ENCODE peak calls at places on chromosome 12, in seven cellular contexts. One of them, this sample, is unnamed.

GRCh38 chr12:106417926-106418910 is 60.7 kb downstream of the POLR3B start:
- DNase-seq in mesendoderm: peak
- DNase-seq in H1: no peak
- DNase-seq in IMR-90: peak
- DNase-seq in trophoblast cell: peak
- DNase-seq in mesenchymal stem cell: peak
- DNase-seq in neuronal stem cell: no peak
- DNase-seq in this sample: no peak

GRCh38 chr12:11884661-11885060 is 186.1 kb upstream of the BCL2L14 start:
- DNase-seq in neuronal stem cell: no peak
- DNase-seq in H1: no peak
- DNase-seq in mesendoderm: no peak
- DNase-seq in mesenchymal stem cell: peak
- DNase-seq in IMR-90: peak
- DNase-seq in trophoblast cell: peak
- DNase-seq in this sample: no peak

GRCh38 chr12:45415393-45415817 is 199.5 kb downstream of the ANO6 start:
- DNase-seq in IMR-90: peak
- DNase-seq in mesenchymal stem cell: peak
- DNase-seq in H1: no peak
- DNase-seq in trophoblast cell: peak
- DNase-seq in mesendoderm: peak
- DNase-seq in neuronal stem cell: no peak
- DNase-seq in this sample: no peak

GRCh38 chr12:66952668-66953067 is 273.8 kb upstream of the GRIP1 start:
- DNase-seq in IMR-90: no peak
- DNase-seq in neuronal stem cell: no peak
- DNase-seq in mesendoderm: no peak
- DNase-seq in H1: no peak
- DNase-seq in mesenchymal stem cell: no peak
- DNase-seq in trophoblast cell: no peak
- DNase-seq in this sample: no peak

GRCh38 chr12:52796839-52797528 is 1.1 kb upstream of the KRT3 start:
- DNase-seq in mesendoderm: no peak
- DNase-seq in mesenchymal stem cell: no peak
- DNase-seq in H1: no peak
- DNase-seq in neuronal stem cell: no peak
- DNase-seq in trophoblast cell: no peak
- DNase-seq in IMR-90: no peak
- DNase-seq in this sample: no peak

GRCh38 chr12:104357431-104357952 is 54.0 kb downstream of the EID3 start:
- DNase-seq in neuronal stem cell: no peak
- DNase-seq in IMR-90: peak
- DNase-seq in mesenchymal stem cell: peak
- DNase-seq in H1: no peak
- DNase-seq in trophoblast cell: no peak
- DNase-seq in mesendoderm: peak
- DNase-seq in this sample: peak

GRCh38 chr12:131853832-131854797 is 25.9 kb downstream of the MMP17 start:
- DNase-seq in mesendoderm: no peak
- DNase-seq in trophoblast cell: peak
- DNase-seq in IMR-90: no peak
- DNase-seq in mesenchymal stem cell: no peak
- DNase-seq in neuronal stem cell: no peak
- DNase-seq in H1: no peak
- DNase-seq in this sample: peak

GRCh38 chr12:68581926-68582325 is 28.8 kb upstream of the RAP1B start:
- DNase-seq in IMR-90: no peak
- DNase-seq in trophoblast cell: no peak
- DNase-seq in mesenchymal stem cell: no peak
- DNase-seq in neuronal stem cell: no peak
- DNase-seq in mesendoderm: no peak
- DNase-seq in H1: no peak
- DNase-seq in this sample: no peak

GRCh38 chr12:88298761-88299242 is 156.7 kb downstream of the TMTC3 start:
- DNase-seq in H1: no peak
- DNase-seq in trophoblast cell: peak
- DNase-seq in neuronal stem cell: no peak
- DNase-seq in mesendoderm: peak
- DNase-seq in mesenchymal stem cell: peak
- DNase-seq in IMR-90: peak
- DNase-seq in this sample: no peak

GRCh38 chr12:31590730-31591307 is at the start of gene DENND5B:
- DNase-seq in IMR-90: peak
- DNase-seq in mesendoderm: peak
- DNase-seq in mesenchymal stem cell: peak
- DNase-seq in H1: no peak
- DNase-seq in trophoblast cell: peak
- DNase-seq in neuronal stem cell: peak
- DNase-seq in this sample: peak

GRCh38 chr12:53205747-53206146 is 1.3 kb downstream of the ITGB7 start:
- DNase-seq in neuronal stem cell: no peak
- DNase-seq in mesenchymal stem cell: peak
- DNase-seq in mesendoderm: no peak
- DNase-seq in IMR-90: peak
- DNase-seq in trophoblast cell: peak
- DNase-seq in H1: no peak
- DNase-seq in this sample: peak

GRCh38 chr12:25769076-25769945 is 189.2 kb upstream of the RASSF8 start:
- DNase-seq in IMR-90: peak
- DNase-seq in mesendoderm: no peak
- DNase-seq in mesenchymal stem cell: peak
- DNase-seq in H1: no peak
- DNase-seq in neuronal stem cell: no peak
- DNase-seq in trophoblast cell: no peak
- DNase-seq in this sample: no peak

GRCh38 chr12:20011200-20011599 is 357.1 kb upstream of the PDE3A start:
- DNase-seq in mesendoderm: no peak
- DNase-seq in IMR-90: no peak
- DNase-seq in H1: no peak
- DNase-seq in neuronal stem cell: no peak
- DNase-seq in trophoblast cell: no peak
- DNase-seq in mesenchymal stem cell: no peak
- DNase-seq in this sample: no peak

GRCh38 chr12:116759783-116760581 is 21.9 kb downstream of the RNFT2 start:
- DNase-seq in neuronal stem cell: no peak
- DNase-seq in mesendoderm: peak
- DNase-seq in IMR-90: no peak
- DNase-seq in mesenchymal stem cell: no peak
- DNase-seq in H1: no peak
- DNase-seq in trophoblast cell: no peak
- DNase-seq in this sample: peak

GRCh38 chr12:115794659-115795081 is 482.8 kb downstream of the MED13L start:
- DNase-seq in neuronal stem cell: no peak
- DNase-seq in IMR-90: no peak
- DNase-seq in trophoblast cell: no peak
- DNase-seq in mesendoderm: peak
- DNase-seq in mesenchymal stem cell: no peak
- DNase-seq in H1: no peak
- DNase-seq in this sample: no peak

GRCh38 chr12:3725267-3726115 is 27.4 kb downstream of the CRACR2A start:
- DNase-seq in neuronal stem cell: no peak
- DNase-seq in H1: no peak
- DNase-seq in IMR-90: no peak
- DNase-seq in mesenchymal stem cell: no peak
- DNase-seq in trophoblast cell: no peak
- DNase-seq in mesendoderm: peak
- DNase-seq in this sample: peak

GRCh38 chr12:88993655-88994054 is 358.6 kb downstream of the DUSP6 start:
- DNase-seq in mesendoderm: peak
- DNase-seq in neuronal stem cell: peak
- DNase-seq in H1: no peak
- DNase-seq in trophoblast cell: no peak
- DNase-seq in mesenchymal stem cell: peak
- DNase-seq in IMR-90: peak
- DNase-seq in this sample: no peak

GRCh38 chr12:92803921-92804320 is 101.1 kb downstream of the PLEKHG7 start:
- DNase-seq in H1: no peak
- DNase-seq in mesendoderm: no peak
- DNase-seq in mesenchymal stem cell: no peak
- DNase-seq in trophoblast cell: no peak
- DNase-seq in IMR-90: no peak
- DNase-seq in neuronal stem cell: no peak
- DNase-seq in this sample: no peak

GRCh38 chr12:95258803-95259202 is 41.2 kb downstream of the VEZT start:
- DNase-seq in H1: no peak
- DNase-seq in IMR-90: no peak
- DNase-seq in mesenchymal stem cell: no peak
- DNase-seq in trophoblast cell: no peak
- DNase-seq in mesendoderm: no peak
- DNase-seq in neuronal stem cell: no peak
- DNase-seq in this sample: no peak

GRCh38 chr12:131044760-131045381 is 91.2 kb downstream of the ADGRD1 start:
- DNase-seq in neuronal stem cell: no peak
- DNase-seq in trophoblast cell: peak
- DNase-seq in H1: no peak
- DNase-seq in IMR-90: no peak
- DNase-seq in mesendoderm: no peak
- DNase-seq in mesenchymal stem cell: no peak
- DNase-seq in this sample: no peak

GRCh38 chr12:91222746-91223145 is 40.1 kb upstream of the DCN start:
- DNase-seq in mesenchymal stem cell: peak
- DNase-seq in IMR-90: peak
- DNase-seq in mesendoderm: no peak
- DNase-seq in trophoblast cell: no peak
- DNase-seq in H1: no peak
- DNase-seq in neuronal stem cell: no peak
- DNase-seq in this sample: no peak
- H3K27ac ChIP-seq in mesenchymal stem cell: no peak
- H3K27ac ChIP-seq in IMR-90: peak
- H3K27ac ChIP-seq in mesendoderm: no peak
- H3K27ac ChIP-seq in trophoblast cell: no peak
- H3K27ac ChIP-seq in H1: no peak
- H3K27ac ChIP-seq in neuronal stem cell: no peak
- H3K27ac ChIP-seq in this sample: no peak

DNA sequence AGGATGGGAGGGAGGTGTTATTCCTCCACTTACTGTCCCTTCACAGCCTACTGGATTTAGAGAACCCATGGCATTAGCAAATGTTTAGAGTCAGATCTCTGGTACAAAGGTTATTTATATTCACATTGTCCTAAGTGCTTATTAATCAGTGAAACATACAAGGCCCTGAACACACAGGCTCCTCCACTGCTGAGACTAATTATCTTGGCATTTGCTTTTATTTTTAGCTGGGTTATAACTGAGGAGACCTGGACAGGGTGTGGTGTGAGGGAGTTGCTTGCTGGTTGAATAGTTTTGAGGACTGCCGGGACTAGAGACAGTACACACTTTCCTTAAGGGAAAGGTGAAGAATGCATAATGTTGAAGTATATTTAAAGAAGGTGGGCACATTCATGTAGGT is 77.5 kb downstream of the FIGNL2 start:
- DNase-seq in neuronal stem cell: no peak
- DNase-seq in trophoblast cell: no peak
- DNase-seq in mesendoderm: no peak
- DNase-seq in mesenchymal stem cell: no peak
- DNase-seq in IMR-90: no peak
- DNase-seq in H1: no peak
- DNase-seq in this sample: no peak
- H3K18ac ChIP-seq in neuronal stem cell: no peak
- H3K18ac ChIP-seq in trophoblast cell: no peak
- H3K18ac ChIP-seq in mesendoderm: no peak
- H3K18ac ChIP-seq in mesenchymal stem cell: no peak
- H3K18ac ChIP-seq in IMR-90: no peak
- H3K18ac ChIP-seq in H1: no peak
- H3K18ac ChIP-seq in this sample: no peak

GRCh38 chr12:5678186-5678585 is 246.3 kb downstream of the NTF3 start:
- DNase-seq in trophoblast cell: no peak
- DNase-seq in mesendoderm: no peak
- DNase-seq in IMR-90: no peak
- DNase-seq in mesenchymal stem cell: no peak
- DNase-seq in neuronal stem cell: no peak
- DNase-seq in H1: no peak
- DNase-seq in this sample: no peak
- H3K27ac ChIP-seq in trophoblast cell: no peak
- H3K27ac ChIP-seq in mesendoderm: no peak
- H3K27ac ChIP-seq in IMR-90: no peak
- H3K27ac ChIP-seq in mesenchymal stem cell: no peak
- H3K27ac ChIP-seq in neuronal stem cell: no peak
- H3K27ac ChIP-seq in H1: no peak
- H3K27ac ChIP-seq in this sample: no peak

GRCh38 chr12:125134576-125134975 is 69.3 kb downstream of the AACS start:
- DNase-seq in neuronal stem cell: no peak
- DNase-seq in IMR-90: no peak
- DNase-seq in mesendoderm: no peak
- DNase-seq in mesenchymal stem cell: no peak
- DNase-seq in trophoblast cell: no peak
- DNase-seq in H1: no peak
- DNase-seq in this sample: no peak
- H3K18ac ChIP-seq in neuronal stem cell: no peak
- H3K18ac ChIP-seq in IMR-90: no peak
- H3K18ac ChIP-seq in mesendoderm: no peak
- H3K18ac ChIP-seq in mesenchymal stem cell: no peak
- H3K18ac ChIP-seq in trophoblast cell: no peak
- H3K18ac ChIP-seq in H1: no peak
- H3K18ac ChIP-seq in this sample: no peak

GRCh38 chr12:119676573-119676972 is 8.6 kb downstream of the PRKAB1 start:
- DNase-seq in mesendoderm: no peak
- DNase-seq in IMR-90: no peak
- DNase-seq in trophoblast cell: no peak
- DNase-seq in neuronal stem cell: no peak
- DNase-seq in H1: no peak
- DNase-seq in mesenchymal stem cell: no peak
- DNase-seq in this sample: no peak
- H3K27ac ChIP-seq in mesendoderm: no peak
- H3K27ac ChIP-seq in IMR-90: no peak
- H3K27ac ChIP-seq in trophoblast cell: no peak
- H3K27ac ChIP-seq in neuronal stem cell: no peak
- H3K27ac ChIP-seq in H1: no peak
- H3K27ac ChIP-seq in mesenchymal stem cell: no peak
- H3K27ac ChIP-seq in this sample: no peak

GRCh38 chr12:10715491-10715890 is 7.6 kb downstream of the YBX3 start:
- DNase-seq in neuronal stem cell: no peak
- DNase-seq in mesendoderm: no peak
- DNase-seq in H1: no peak
- DNase-seq in mesenchymal stem cell: no peak
- DNase-seq in trophoblast cell: no peak
- DNase-seq in IMR-90: no peak
- DNase-seq in this sample: no peak
- H3K18ac ChIP-seq in neuronal stem cell: no peak
- H3K18ac ChIP-seq in mesendoderm: no peak
- H3K18ac ChIP-seq in H1: no peak
- H3K18ac ChIP-seq in mesenchymal stem cell: no peak
- H3K18ac ChIP-seq in trophoblast cell: no peak
- H3K18ac ChIP-seq in IMR-90: no peak
- H3K18ac ChIP-seq in this sample: no peak